ENCODE peak calls at places on chromosomes 7 and 10, in seven cellular contexts. U, H, S, D, N, W and X are unnamed samples.

GRCh38 chr7:94656925-94657731 is 1.2 kb upstream of the SGCE start:
- DNase-seq in U (no peak), N (no peak), S (no peak), D (peak; percentile 54), H (no peak), W (no peak), X (peak; percentile 41)

GRCh38 chr7:18308938-18309337 is 186.6 kb upstream of the HDAC9 start:
- DNase-seq in S (no peak), W (no peak), N (no peak), H (no peak), D (no peak), U (no peak), X (no peak)

GRCh38 chr10:69232736-69233135 is 12.6 kb downstream of the HKDC1 start:
- DNase-seq in W (peak; percentile 35), U (no peak), S (no peak), D (no peak), N (no peak), H (no peak), X (no peak)

GRCh38 chr10:118259288-118259906 is 82.7 kb downstream of the FAM204A start:
- DNase-seq in H (peak; percentile 73), W (no peak), D (no peak), N (no peak), U (no peak), S (peak; percentile 10), X (no peak)

GRCh38 chr7:25009271-25009670 is 29.3 kb upstream of the OSBPL3 start:
- DNase-seq in S (no peak), H (no peak), D (no peak), W (no peak), N (no peak), U (no peak), X (peak; percentile 95)

GRCh38 chr7:111168182-111168581 is 77.3 kb downstream of the LRRN3 start:
- DNase-seq in W (no peak), S (no peak), H (no peak), N (no peak), U (no peak), D (no peak), X (peak; percentile 34)

GRCh38 chr10:61942997-61943457 is 41.5 kb downstream of the ARID5B start:
- DNase-seq in H (no peak), N (no peak), D (no peak), W (no peak), S (peak; percentile 23), U (no peak), X (peak; percentile 77)

GRCh38 chr10:95355241-95355779 is 64.5 kb upstream of the PDLIM1 start:
- DNase-seq in N (no peak), H (no peak), D (no peak), U (no peak), S (no peak), W (no peak), X (peak; percentile 50)

GRCh38 chr7:130180571-130180971 is 24.6 kb downstream of the TMEM209 start:
- DNase-seq in H (no peak), D (no peak), N (no peak), U (no peak), W (no peak), S (no peak), X (no peak)

GRCh38 chr10:49634053-49634660 is 20.3 kb downstream of the CHAT start:
- DNase-seq in U (no peak), H (peak; percentile 1), N (no peak), S (no peak), D (no peak), W (no peak), X (no peak)

GRCh38 chr7:20786049-20786412 is 655 bp downstream of the SP8 start:
- DNase-seq in D (no peak), W (no peak), N (no peak), U (no peak), S (peak; percentile 51), H (no peak), X (no peak)

GRCh38 chr7:155992974-155993373 is 180.7 kb upstream of the SHH start:
- DNase-seq in S (no peak), U (no peak), W (no peak), N (no peak), H (no peak), D (no peak), X (no peak)

GRCh38 chr7:95871896-95872295 is 99.5 kb downstream of the DYNC1I1 start:
- DNase-seq in H (no peak), S (no peak), U (no peak), W (no peak), N (no peak), D (no peak), X (no peak)

GRCh38 chr10:79274279-79275104 is 72.8 kb upstream of the PPIF start:
- DNase-seq in U (no peak), S (no peak), D (peak; percentile 95), H (no peak), N (peak; percentile 80), W (no peak), X (peak; percentile 61)

GRCh38 chr7:27863866-27864265 is 123.9 kb downstream of the TAX1BP1 start:
- DNase-seq in N (peak; percentile 69), W (no peak), H (no peak), D (no peak), S (no peak), U (no peak), X (peak; percentile 29)